ENCODE peak calls at places on chromosomes 16 and 17, in eight cellular contexts. D is heart right ventricle; U is heart left ventricle; R is neuronal stem cell; L is small intestine; S is adrenal gland; Z is CD8-positive, alpha-beta T cell; T is neural progenitor cell. K is an unnamed sample.

GRCh38 chr17:47225436-47225858 is 16.3 kb downstream of the MYL4 start:
- DNase-seq in Z (no peak), R (no peak), D (no peak), L (peak; percentile 75), T (no peak), S (peak; percentile 68), U (peak; percentile 85), K (no peak)

GRCh38 chr17:62628845-62629555 is 1.5 kb downstream of the MRC2 start:
- DNase-seq in T (peak; percentile 54), Z (no peak), U (no peak), D (peak; percentile 37), R (no peak), S (no peak), L (no peak), K (no peak)

GRCh38 chr16:63983401-63983800 is 1138.5 kb downstream of the CDH11 start:
- DNase-seq in R (no peak), U (no peak), Z (no peak), D (no peak), S (no peak), T (no peak), L (peak; percentile 4), K (no peak)

GRCh38 chr17:652310-652709 is 62.3 kb downstream of the VPS53 start:
- DNase-seq in Z (no peak), S (no peak), R (no peak), D (peak; percentile 77), L (no peak), T (no peak), U (peak; percentile 84), K (no peak)

GRCh38 chr17:76155988-76156661 is 15.1 kb upstream of the FOXJ1 start:
- DNase-seq in Z (no peak), T (no peak), D (no peak), U (no peak), L (no peak), S (no peak), R (no peak), K (no peak)

GRCh38 chr16:15639061-15639568 is 3.8 kb downstream of the MARF1 start:
- DNase-seq in Z (peak; percentile 39), T (no peak), U (no peak), R (no peak), L (no peak), D (no peak), S (no peak), K (peak; percentile 79)

GRCh38 chr16:47731252-47731651 is 270.1 kb downstream of the PHKB start:
- DNase-seq in T (no peak), S (peak; percentile 26), R (no peak), L (no peak), Z (no peak), U (no peak), D (no peak), K (no peak)

GRCh38 chr16:21265104-21265825 is 12.8 kb downstream of the CRYM start:
- DNase-seq in U (peak; percentile 71), L (no peak), D (peak; percentile 27), Z (no peak), R (no peak), T (no peak), S (no peak), K (no peak)

GRCh38 chr17:27663862-27664605 is 33.0 kb downstream of the LGALS9 start:
- DNase-seq in D (no peak), Z (no peak), S (no peak), L (no peak), U (no peak), R (no peak), T (no peak), K (no peak)

GRCh38 chr16:49776085-49776501 is 79.8 kb downstream of the ZNF423 start:
- DNase-seq in T (peak; percentile 72), D (peak; percentile 62), U (peak; percentile 59), L (no peak), R (no peak), S (no peak), Z (no peak), K (no peak)

GRCh38 chr16:19595043-19595767 is 39.7 kb downstream of the VPS35L start:
- DNase-seq in U (peak; percentile 37), T (no peak), D (peak; percentile 50), R (no peak), S (peak; percentile 29), Z (no peak), L (peak; percentile 25), K (no peak)

GRCh38 chr16:85126731-85127662 is 14.7 kb upstream of the CIBAR2 start:
- DNase-seq in S (no peak), L (no peak), Z (peak; percentile 16), T (peak; percentile 69), U (no peak), R (peak; percentile 48), D (no peak), K (no peak)

GRCh38 chr16:67774457-67774853 is 31.9 kb downstream of the RANBP10 start:
- DNase-seq in D (no peak), R (no peak), L (no peak), U (no peak), S (no peak), Z (no peak), T (no peak), K (no peak)

GRCh38 chr16:67767953-67768352 is 38.4 kb downstream of the RANBP10 start:
- DNase-seq in Z (no peak), D (no peak), T (no peak), R (no peak), U (no peak), L (no peak), S (no peak), K (no peak)

GRCh38 chr16:67773569-67774456 is 32.5 kb downstream of the RANBP10 start:
- DNase-seq in R (no peak), L (peak; percentile 11), S (no peak), Z (no peak), T (no peak), U (no peak), D (no peak), K (no peak)

GRCh38 chr16:67773099-67773498 is 33.3 kb downstream of the RANBP10 start:
- DNase-seq in Z (no peak), L (no peak), R (no peak), T (no peak), S (peak; percentile 36), D (no peak), U (peak; percentile 41), K (no peak)

DNA sequence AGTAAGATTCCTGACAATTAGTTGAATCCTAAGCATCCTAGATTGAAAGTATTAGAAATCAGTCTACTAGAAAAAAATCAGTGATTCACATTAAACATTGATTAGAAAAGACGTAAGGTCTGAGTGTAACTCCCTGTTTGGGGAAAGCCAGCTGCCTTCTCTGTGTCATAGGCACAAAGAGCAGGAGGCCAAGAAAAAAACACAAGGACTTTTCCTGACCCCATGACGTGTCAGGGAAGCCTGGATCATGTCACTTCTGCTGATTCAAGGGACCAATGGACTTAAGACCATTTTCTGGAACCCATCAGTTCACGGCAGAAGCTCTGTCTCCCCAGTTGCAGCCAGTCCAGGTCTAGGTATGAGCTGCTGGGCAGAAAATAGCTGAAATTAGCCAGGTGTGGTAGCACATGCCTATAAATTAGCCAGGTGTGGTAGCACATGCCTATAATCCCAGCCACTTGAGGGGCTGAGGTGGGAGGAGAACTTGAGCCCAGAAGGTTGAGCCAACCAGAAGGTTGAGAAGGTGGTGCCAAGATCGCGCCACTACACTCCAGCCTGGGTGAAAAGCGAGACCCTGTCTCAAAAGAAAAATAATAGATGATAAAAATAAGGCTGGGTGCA is 35.9 kb downstream of the RANBP10 start:
- DNase-seq in R (no peak), U (no peak), S (peak; percentile 40), T (no peak), D (no peak), L (no peak), Z (no peak), K (no peak)
- H3K36me3 ChIP-seq in R (peaks cover 33% of the 10 kb centered on the region), U (peaks cover 32% of the 10 kb centered on the region), S (no peaks in the 10 kb centered on the region), T (no peaks in the 10 kb centered on the region), D (peaks cover 41% of the 10 kb centered on the region), L (no peaks in the 10 kb centered on the region), Z (peaks cover 10% of the 10 kb centered on the region), K (peaks cover 55% of the 10 kb centered on the region)

GRCh38 chr16:13895516-13895915 is 24.4 kb upstream of the ERCC4 start:
- DNase-seq in T (no peak), R (no peak), L (no peak), U (no peak), D (no peak), S (no peak), Z (no peak), K (no peak)
- H3K36me3 ChIP-seq in T (no peaks in the 10 kb centered on the region), R (no peaks in the 10 kb centered on the region), L (no peaks in the 10 kb centered on the region), U (no peaks in the 10 kb centered on the region), D (no peaks in the 10 kb centered on the region), S (no peaks in the 10 kb centered on the region), Z (no peaks in the 10 kb centered on the region), K (no peaks in the 10 kb centered on the region)

GRCh38 chr17:49035470-49036269 is 38.5 kb downstream of the IGF2BP1 start:
- DNase-seq in T (peak; percentile 85), Z (no peak), S (peak; percentile 48), R (no peak), D (peak; percentile 50), L (no peak), U (no peak), K (peak; percentile 48)

GRCh38 chr17:49031965-49032928 is 35.1 kb downstream of the IGF2BP1 start:
- DNase-seq in Z (peak; percentile 29), S (peak; percentile 53), T (peak; percentile 93), L (peak; percentile 73), U (peak; percentile 25), D (no peak), R (peak; percentile 83), K (peak; percentile 73)

GRCh38 chr17:49028271-49028670 is 31.1 kb downstream of the IGF2BP1 start:
- DNase-seq in R (no peak), T (no peak), S (no peak), Z (no peak), D (no peak), L (no peak), U (no peak), K (no peak)

GRCh38 chr17:49024523-49024922 is 27.3 kb downstream of the IGF2BP1 start:
- DNase-seq in R (no peak), D (no peak), U (no peak), S (no peak), Z (no peak), T (no peak), L (no peak), K (no peak)

GRCh38 chr17:49029841-49030240 is 32.7 kb downstream of the IGF2BP1 start:
- DNase-seq in L (no peak), Z (no peak), S (no peak), D (no peak), T (no peak), U (no peak), R (no peak), K (no peak)
- H3K36me3 ChIP-seq in L (no peaks in the 10 kb centered on the region), Z (no peaks in the 10 kb centered on the region), S (no peaks in the 10 kb centered on the region), D (no peaks in the 10 kb centered on the region), T (no peaks in the 10 kb centered on the region), U (no peaks in the 10 kb centered on the region), R (peaks cover 95% of the 10 kb centered on the region), K (peaks cover 39% of the 10 kb centered on the region)

DNA sequence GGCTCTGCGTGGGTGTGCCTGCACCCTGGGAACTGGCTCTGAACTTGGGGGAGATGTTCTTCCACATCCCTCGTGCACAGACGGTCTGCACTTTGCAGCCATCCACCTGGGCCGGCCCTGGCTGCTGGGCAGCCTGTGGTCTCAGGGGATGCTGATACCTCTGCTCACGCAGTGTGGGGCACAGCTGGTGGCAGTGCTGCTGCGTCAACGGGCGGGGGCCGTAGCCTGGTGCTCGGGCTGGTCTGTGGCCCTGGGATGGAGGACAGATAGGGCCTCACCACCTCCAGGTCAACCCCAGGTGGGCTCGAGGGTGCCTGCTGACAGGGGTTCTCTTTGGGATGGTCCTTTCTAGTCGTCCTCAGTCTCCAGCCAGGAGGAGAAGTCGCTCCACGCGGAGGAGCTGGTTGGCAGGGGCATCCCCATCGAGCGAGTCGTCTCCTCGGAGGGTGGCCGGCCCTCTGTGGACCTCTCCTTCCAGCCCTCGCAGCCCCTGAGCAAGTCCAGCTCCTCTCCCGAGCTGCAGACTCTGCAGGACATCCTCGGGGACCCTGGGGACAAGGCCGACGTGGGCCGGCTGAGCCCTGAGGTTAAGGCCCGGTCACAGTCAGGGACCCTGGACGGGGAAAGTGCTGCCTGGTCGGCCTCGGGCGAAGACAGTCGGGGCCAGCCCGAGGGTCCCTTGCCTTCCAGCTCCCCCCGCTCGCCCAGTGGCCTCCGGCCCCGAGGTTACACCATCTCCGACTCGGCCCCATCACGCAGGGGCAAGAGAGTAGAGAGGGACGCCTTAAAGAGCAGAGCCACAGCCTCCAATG is 36.3 kb downstream of the TSC2 start:
- DNase-seq in U (no peak), L (no peak), T (no peak), D (no peak), Z (no peak), R (no peak), S (no peak), K (no peak)
- H3K36me3 ChIP-seq in U (peaks cover 62% of the 10 kb centered on the region), L (peaks cover 16% of the 10 kb centered on the region), T (no peaks in the 10 kb centered on the region), D (peaks cover 92% of the 10 kb centered on the region), Z (peaks cover 12% of the 10 kb centered on the region), R (peaks cover 89% of the 10 kb centered on the region), S (no peaks in the 10 kb centered on the region), K (peaks cover 43% of the 10 kb centered on the region)